ENCODE peak calls at places on chromosome 4, in six cellular contexts. One of them, this sample, is unnamed. For H3K36me3 and H3K4me1, the result is how much of the 10 kb centered on the place peaks cover.

GRCh38 chr4:52714597-52715254 is 36.5 kb downstream of the ERVMER34-1 start:
- DNase-seq in HepG2: no peak
- DNase-seq in CD4-positive, CD25-positive, alpha-beta regulatory T cell: no peak
- DNase-seq in cardiac muscle cell: peak
- DNase-seq in lung: no peak
- DNase-seq in left lung: no peak
- DNase-seq in this sample: no peak

GRCh38 chr4:125741825-125742452 is 427.2 kb downstream of the FAT4 start:
- DNase-seq in HepG2: peak
- DNase-seq in CD4-positive, CD25-positive, alpha-beta regulatory T cell: no peak
- DNase-seq in cardiac muscle cell: peak
- DNase-seq in lung: no peak
- DNase-seq in left lung: no peak
- DNase-seq in this sample: no peak

GRCh38 chr4:155005395-155006087 is 202.9 kb upstream of the NPY2R start:
- DNase-seq in HepG2: no peak
- DNase-seq in CD4-positive, CD25-positive, alpha-beta regulatory T cell: no peak
- DNase-seq in cardiac muscle cell: peak
- DNase-seq in lung: no peak
- DNase-seq in left lung: no peak
- DNase-seq in this sample: no peak

GRCh38 chr4:139694522-139694921 is 28.9 kb downstream of the MGST2 start:
- DNase-seq in HepG2: no peak
- DNase-seq in CD4-positive, CD25-positive, alpha-beta regulatory T cell: no peak
- DNase-seq in cardiac muscle cell: no peak
- DNase-seq in lung: no peak
- DNase-seq in left lung: no peak
- DNase-seq in this sample: no peak

GRCh38 chr4:165440415-165440882 is 61.6 kb downstream of the CPE start:
- DNase-seq in HepG2: peak
- DNase-seq in CD4-positive, CD25-positive, alpha-beta regulatory T cell: no peak
- DNase-seq in cardiac muscle cell: peak
- DNase-seq in lung: no peak
- DNase-seq in left lung: no peak
- DNase-seq in this sample: no peak

GRCh38 chr4:121749225-121749624 is 15.7 kb downstream of the SMIM43 start:
- DNase-seq in HepG2: no peak
- DNase-seq in CD4-positive, CD25-positive, alpha-beta regulatory T cell: no peak
- DNase-seq in cardiac muscle cell: no peak
- DNase-seq in lung: no peak
- DNase-seq in left lung: no peak
- DNase-seq in this sample: no peak

GRCh38 chr4:19047481-19047880 is 1025.9 kb upstream of the LCORL start:
- DNase-seq in HepG2: no peak
- DNase-seq in CD4-positive, CD25-positive, alpha-beta regulatory T cell: no peak
- DNase-seq in cardiac muscle cell: no peak
- DNase-seq in lung: no peak
- DNase-seq in left lung: no peak
- DNase-seq in this sample: no peak

GRCh38 chr4:128145727-128146126 is 84.6 kb downstream of the LARP1B start:
- DNase-seq in HepG2: no peak
- DNase-seq in CD4-positive, CD25-positive, alpha-beta regulatory T cell: no peak
- DNase-seq in cardiac muscle cell: no peak
- DNase-seq in lung: no peak
- DNase-seq in left lung: no peak
- DNase-seq in this sample: no peak

GRCh38 chr4:1628892-1629703 is 55.0 kb downstream of the FAM53A start:
- DNase-seq in HepG2: peak
- DNase-seq in CD4-positive, CD25-positive, alpha-beta regulatory T cell: peak
- DNase-seq in cardiac muscle cell: peak
- DNase-seq in lung: peak
- DNase-seq in left lung: peak
- DNase-seq in this sample: peak

GRCh38 chr4:80365928-80366327 is 30.4 kb downstream of the CFAP299 start:
- DNase-seq in HepG2: peak
- DNase-seq in CD4-positive, CD25-positive, alpha-beta regulatory T cell: peak
- DNase-seq in cardiac muscle cell: peak
- DNase-seq in lung: peak
- DNase-seq in left lung: no peak
- DNase-seq in this sample: peak

GRCh38 chr4:121696641-121697461 is at the start of gene ANXA5:
- DNase-seq in HepG2: peak
- DNase-seq in CD4-positive, CD25-positive, alpha-beta regulatory T cell: peak
- DNase-seq in cardiac muscle cell: peak
- DNase-seq in lung: peak
- DNase-seq in left lung: peak
- DNase-seq in this sample: peak

GRCh38 chr4:32841217-32841616 is 2121.0 kb downstream of the PCDH7 start:
- DNase-seq in HepG2: peak
- DNase-seq in CD4-positive, CD25-positive, alpha-beta regulatory T cell: no peak
- DNase-seq in cardiac muscle cell: no peak
- DNase-seq in lung: no peak
- DNase-seq in left lung: no peak
- DNase-seq in this sample: no peak

GRCh38 chr4:68319040-68319439 is 30.9 kb downstream of the YTHDC1 start:
- DNase-seq in HepG2: no peak
- DNase-seq in CD4-positive, CD25-positive, alpha-beta regulatory T cell: no peak
- DNase-seq in cardiac muscle cell: no peak
- DNase-seq in lung: no peak
- DNase-seq in left lung: no peak
- DNase-seq in this sample: no peak

GRCh38 chr4:68326146-68326545 is 23.7 kb downstream of the YTHDC1 start:
- DNase-seq in HepG2: no peak
- DNase-seq in CD4-positive, CD25-positive, alpha-beta regulatory T cell: no peak
- DNase-seq in cardiac muscle cell: no peak
- DNase-seq in lung: no peak
- DNase-seq in left lung: no peak
- DNase-seq in this sample: no peak

DNA sequence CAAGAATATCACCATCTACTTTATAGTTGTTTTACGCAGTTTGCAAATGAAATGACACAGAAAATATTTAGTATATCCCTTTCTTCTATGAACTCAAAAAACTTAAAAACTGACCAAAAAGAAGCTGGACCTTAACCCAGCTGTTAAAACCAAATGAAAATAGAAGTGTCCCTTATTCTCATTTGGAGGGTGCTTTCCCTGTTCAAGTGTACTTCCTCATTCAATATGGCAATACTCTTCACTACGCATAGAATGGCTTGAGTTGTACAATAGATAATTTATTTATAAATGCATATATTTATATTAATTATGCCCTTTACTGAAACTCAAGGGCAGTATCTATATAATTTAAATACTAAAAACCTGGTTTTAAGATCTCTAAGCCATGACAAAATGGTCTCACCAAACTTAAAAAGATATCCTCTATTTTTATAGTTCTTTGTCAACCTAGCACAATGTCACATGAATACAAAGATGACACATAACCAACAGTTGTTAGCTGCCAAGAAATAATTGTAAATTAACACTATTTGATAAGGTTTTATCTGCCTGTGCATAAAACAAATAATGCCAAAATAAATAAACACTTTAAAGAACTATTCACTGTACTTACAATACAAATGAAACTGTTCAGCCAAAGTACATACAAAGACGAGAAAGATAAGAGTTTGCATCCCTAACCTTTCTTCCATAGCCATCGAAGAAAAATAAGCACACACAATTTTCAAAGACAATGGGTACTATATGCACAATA is 25.2 kb downstream of the YTHDC1 start:
- DNase-seq in HepG2: no peak
- DNase-seq in CD4-positive, CD25-positive, alpha-beta regulatory T cell: no peak
- DNase-seq in cardiac muscle cell: no peak
- DNase-seq in lung: no peak
- DNase-seq in left lung: no peak
- DNase-seq in this sample: no peak
- H3K36me3 ChIP-seq in HepG2: half or more
- H3K36me3 ChIP-seq in CD4-positive, CD25-positive, alpha-beta regulatory T cell: half or more
- H3K36me3 ChIP-seq in cardiac muscle cell: half or more
- H3K36me3 ChIP-seq in lung: under half
- H3K36me3 ChIP-seq in left lung: under half
- H3K36me3 ChIP-seq in this sample: under half

GRCh38 chr4:101155859-101156430 is 191.4 kb downstream of the PPP3CA start:
- DNase-seq in HepG2: no peak
- DNase-seq in CD4-positive, CD25-positive, alpha-beta regulatory T cell: no peak
- DNase-seq in cardiac muscle cell: no peak
- DNase-seq in lung: no peak
- DNase-seq in left lung: no peak
- DNase-seq in this sample: no peak
- H3K4me1 ChIP-seq in HepG2: under half
- H3K4me1 ChIP-seq in CD4-positive, CD25-positive, alpha-beta regulatory T cell: under half
- H3K4me1 ChIP-seq in cardiac muscle cell: under half
- H3K4me1 ChIP-seq in lung: under half
- H3K4me1 ChIP-seq in left lung: under half
- H3K4me1 ChIP-seq in this sample: under half

GRCh38 chr4:169756971-169757574 is 671 bp downstream of the HPF1 start:
- DNase-seq in HepG2: peak
- DNase-seq in CD4-positive, CD25-positive, alpha-beta regulatory T cell: no peak
- DNase-seq in cardiac muscle cell: no peak
- DNase-seq in lung: no peak
- DNase-seq in left lung: no peak
- DNase-seq in this sample: no peak

GRCh38 chr4:169757575-169758184 is at the start of gene HPF1:
- DNase-seq in HepG2: peak
- DNase-seq in CD4-positive, CD25-positive, alpha-beta regulatory T cell: peak
- DNase-seq in cardiac muscle cell: peak
- DNase-seq in lung: peak
- DNase-seq in left lung: peak
- DNase-seq in this sample: peak
- H3K27ac ChIP-seq in HepG2: peak
- H3K27ac ChIP-seq in CD4-positive, CD25-positive, alpha-beta regulatory T cell: peak
- H3K27ac ChIP-seq in cardiac muscle cell: peak
- H3K27ac ChIP-seq in lung: peak
- H3K27ac ChIP-seq in left lung: peak
- H3K27ac ChIP-seq in this sample: peak

DNA sequence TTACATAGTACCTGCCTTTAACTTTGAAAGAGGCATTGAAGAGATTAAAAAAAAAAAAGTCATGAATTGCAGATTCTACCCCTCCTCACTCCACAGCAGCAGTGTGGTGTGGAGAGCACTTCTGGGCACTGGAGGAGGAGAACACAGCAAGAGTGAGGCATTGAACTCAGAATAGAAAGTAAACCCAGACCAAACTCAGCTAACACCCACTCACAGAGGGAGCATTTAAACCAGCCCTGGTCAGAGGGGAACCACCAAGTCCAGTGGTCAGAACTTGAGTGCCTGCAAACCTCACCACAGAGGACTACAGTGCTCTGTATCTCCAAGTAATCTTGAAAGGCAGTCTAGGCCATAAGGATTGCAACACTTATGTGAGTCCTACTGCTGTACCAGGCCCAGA is 15.6 kb upstream of the UGT2A1 start:
- DNase-seq in HepG2: no peak
- DNase-seq in CD4-positive, CD25-positive, alpha-beta regulatory T cell: no peak
- DNase-seq in cardiac muscle cell: no peak
- DNase-seq in lung: no peak
- DNase-seq in left lung: no peak
- DNase-seq in this sample: no peak
- H3K36me3 ChIP-seq in HepG2: under half
- H3K36me3 ChIP-seq in CD4-positive, CD25-positive, alpha-beta regulatory T cell: under half
- H3K36me3 ChIP-seq in cardiac muscle cell: under half
- H3K36me3 ChIP-seq in lung: under half
- H3K36me3 ChIP-seq in left lung: under half
- H3K36me3 ChIP-seq in this sample: under half

DNA sequence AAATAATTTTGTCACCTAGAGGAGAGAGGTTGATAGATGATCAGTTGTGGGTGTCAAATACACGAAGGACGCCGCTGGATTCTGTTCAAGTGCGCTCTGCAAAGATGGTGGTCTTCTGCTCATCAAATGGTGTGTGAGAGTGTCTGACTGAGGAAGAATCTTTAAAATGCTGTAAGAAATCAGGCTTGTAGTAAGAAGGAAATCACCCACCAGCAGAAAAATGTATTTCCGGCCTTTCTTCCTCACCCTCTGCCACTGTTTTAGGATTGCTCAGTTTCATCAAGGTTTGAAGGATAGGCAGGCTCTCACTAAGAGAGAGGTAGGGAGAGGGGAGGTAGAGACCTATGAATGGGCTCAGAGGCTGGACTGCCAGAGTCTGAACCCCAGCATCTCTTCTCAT is 28.7 kb downstream of the RHOH start:
- DNase-seq in HepG2: no peak
- DNase-seq in CD4-positive, CD25-positive, alpha-beta regulatory T cell: no peak
- DNase-seq in cardiac muscle cell: no peak
- DNase-seq in lung: no peak
- DNase-seq in left lung: no peak
- DNase-seq in this sample: no peak
- H3K4me1 ChIP-seq in HepG2: under half
- H3K4me1 ChIP-seq in CD4-positive, CD25-positive, alpha-beta regulatory T cell: half or more
- H3K4me1 ChIP-seq in cardiac muscle cell: under half
- H3K4me1 ChIP-seq in lung: under half
- H3K4me1 ChIP-seq in left lung: under half
- H3K4me1 ChIP-seq in this sample: half or more

GRCh38 chr4:119184128-119184527 is 28.4 kb upstream of the USP53 start:
- DNase-seq in HepG2: no peak
- DNase-seq in CD4-positive, CD25-positive, alpha-beta regulatory T cell: no peak
- DNase-seq in cardiac muscle cell: no peak
- DNase-seq in lung: no peak
- DNase-seq in left lung: no peak
- DNase-seq in this sample: no peak

GRCh38 chr4:119190354-119190753 is 22.2 kb upstream of the USP53 start:
- DNase-seq in HepG2: no peak
- DNase-seq in CD4-positive, CD25-positive, alpha-beta regulatory T cell: no peak
- DNase-seq in cardiac muscle cell: no peak
- DNase-seq in lung: no peak
- DNase-seq in left lung: no peak
- DNase-seq in this sample: no peak

GRCh38 chr4:119191505-119191904 is 21.0 kb upstream of the USP53 start:
- DNase-seq in HepG2: no peak
- DNase-seq in CD4-positive, CD25-positive, alpha-beta regulatory T cell: no peak
- DNase-seq in cardiac muscle cell: no peak
- DNase-seq in lung: no peak
- DNase-seq in left lung: no peak
- DNase-seq in this sample: no peak

DNA sequence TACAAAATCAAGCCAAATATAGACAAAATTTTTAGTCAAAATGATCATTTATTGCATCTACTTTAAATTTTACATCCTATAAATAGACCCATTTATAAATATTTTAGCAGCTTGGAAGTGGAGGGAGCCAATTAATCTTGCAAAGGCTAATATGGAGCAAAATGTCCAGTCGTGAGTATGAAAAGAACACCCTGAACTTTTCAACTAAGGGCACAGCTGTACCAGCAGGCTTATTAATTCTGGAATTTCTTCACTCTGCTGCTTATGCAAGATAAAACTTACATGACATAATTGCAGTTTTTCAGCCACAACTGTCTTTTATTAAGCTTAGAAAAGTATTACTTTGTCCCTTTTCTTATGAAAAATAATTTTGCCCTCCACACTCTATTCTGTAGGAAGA is 22.9 kb upstream of the USP53 start:
- DNase-seq in HepG2: no peak
- DNase-seq in CD4-positive, CD25-positive, alpha-beta regulatory T cell: no peak
- DNase-seq in cardiac muscle cell: peak
- DNase-seq in lung: no peak
- DNase-seq in left lung: no peak
- DNase-seq in this sample: no peak
- H3K27ac ChIP-seq in HepG2: no peak
- H3K27ac ChIP-seq in CD4-positive, CD25-positive, alpha-beta regulatory T cell: no peak
- H3K27ac ChIP-seq in cardiac muscle cell: no peak
- H3K27ac ChIP-seq in lung: peak
- H3K27ac ChIP-seq in left lung: no peak
- H3K27ac ChIP-seq in this sample: no peak

This sample was measured in CD8-positive, alpha-beta memory T cell.